ENCODE peak calls at places on chromosomes 2 and 18, in seven cellular contexts. L is GM23248, J is endothelial cell of umbilical vein, V is neuronal stem cell, H is neural progenitor cell, O is PC-3, X is adipocyte. S is an unnamed sample.

GRCh38 chr18:35376742-35377695 is at the start of gene ZNF396:
- DNase-seq in H (peak; percentile 82), J (peak; percentile 41), L (peak; percentile 80), O (peak; percentile 41), X (peak; percentile 91), V (peak; percentile 45), S (peak; percentile 89)

GRCh38 chr2:112985090-112985489 is 7.3 kb downstream of the IL36G start:
- DNase-seq in O (no peak), X (no peak), V (no peak), L (no peak), H (no peak), J (no peak), S (no peak)

GRCh38 chr2:37377187-37377532 is 32.7 kb downstream of the QPCT start:
- DNase-seq in O (peak; percentile 66), X (peak; percentile 52), H (no peak), V (no peak), J (no peak), L (peak; percentile 83), S (no peak)

GRCh38 chr2:164922119-164922518 is 33.2 kb downstream of the SLC38A11 start:
- DNase-seq in J (no peak), L (peak; percentile 30), X (no peak), O (no peak), V (no peak), H (no peak), S (no peak)

GRCh38 chr2:219402665-219403515 is 15.2 kb upstream of the DNPEP start:
- DNase-seq in H (peak; percentile 94), L (peak; percentile 95), O (peak; percentile 90), V (peak; percentile 75), X (peak; percentile 96), J (peak; percentile 64), S (peak; percentile 90)

GRCh38 chr2:2012505-2012904 is 268.2 kb upstream of the PXDN start:
- DNase-seq in L (no peak), J (no peak), O (no peak), V (no peak), X (no peak), H (no peak), S (no peak)

GRCh38 chr18:80109676-80110078 is 615 bp downstream of the ADNP2 start:
- DNase-seq in O (peak; percentile 25), V (peak; percentile 43), X (peak; percentile 79), J (peak; percentile 51), L (peak; percentile 73), H (peak; percentile 75), S (peak; percentile 76)

GRCh38 chr2:84057917-84058316 is 401.2 kb downstream of the SUCLG1 start:
- DNase-seq in X (no peak), O (no peak), H (no peak), J (no peak), L (no peak), V (no peak), S (peak; percentile 13)

GRCh38 chr2:203412555-203413331 is 84.5 kb downstream of the ABI2 start:
- DNase-seq in O (no peak), H (no peak), J (no peak), X (no peak), V (no peak), L (no peak), S (no peak)

GRCh38 chr2:160334028-160334729 is 134.1 kb upstream of the ITGB6 start:
- DNase-seq in O (peak; percentile 91), H (no peak), L (peak; percentile 91), X (peak; percentile 52), J (peak; percentile 75), V (no peak), S (no peak)

GRCh38 chr2:23384551-23385349 is at the start of gene KLHL29:
- DNase-seq in H (peak; percentile 83), X (peak; percentile 91), L (peak; percentile 90), J (peak; percentile 50), O (peak; percentile 74), V (no peak), S (peak; percentile 60)

GRCh38 chr18:23805898-23806297 is 116.6 kb downstream of the LAMA3 start:
- DNase-seq in H (no peak), L (peak; percentile 65), J (no peak), V (no peak), X (peak; percentile 15), O (peak; percentile 41), S (no peak)

GRCh38 chr2:134289225-134289624 is 35.4 kb downstream of the MGAT5 start:
- DNase-seq in O (no peak), L (no peak), J (no peak), X (no peak), H (no peak), V (no peak), S (no peak)

GRCh38 chr2:62306751-62307468 is 111.0 kb downstream of the B3GNT2 start:
- DNase-seq in X (peak; percentile 14), H (peak; percentile 59), J (peak; percentile 89), O (peak; percentile 95), L (no peak), V (no peak), S (peak; percentile 41)

GRCh38 chr2:62309081-62309464 is 113.2 kb downstream of the B3GNT2 start:
- DNase-seq in J (no peak), L (no peak), V (no peak), O (no peak), H (no peak), X (no peak), S (no peak)

GRCh38 chr2:62305421-62306176 is 109.7 kb downstream of the B3GNT2 start:
- DNase-seq in L (peak; percentile 16), O (no peak), X (no peak), H (no peak), J (peak; percentile 94), V (no peak), S (peak; percentile 65)

GRCh38 chr2:62307469-62308389 is 111.8 kb downstream of the B3GNT2 start:
- DNase-seq in X (no peak), V (no peak), J (no peak), O (peak; percentile 26), L (no peak), H (no peak), S (peak; percentile 76)

GRCh38 chr2:62309465-62310091 is 113.7 kb downstream of the B3GNT2 start:
- DNase-seq in X (no peak), H (no peak), O (no peak), J (peak; percentile 63), L (no peak), V (no peak), S (no peak)
- H3K9ac ChIP-seq in X (no peak overlapping the region), H (no peak overlapping the region), O (no peak overlapping the region), J (no peak overlapping the region), L (no peak overlapping the region), V (no peak overlapping the region), S (no peak overlapping the region)

GRCh38 chr2:86808315-86809161 is 17.8 kb upstream of the CD8A start:
- DNase-seq in H (peak; percentile 90), X (peak; percentile 85), V (peak; percentile 88), O (peak; percentile 92), L (peak; percentile 80), J (peak; percentile 79), S (peak; percentile 94)

GRCh38 chr2:86807462-86808275 is 17.0 kb upstream of the CD8A start:
- DNase-seq in H (peak; percentile 73), L (peak; percentile 33), J (peak; percentile 29), V (no peak), O (peak; percentile 79), X (peak; percentile 36), S (peak; percentile 81)

GRCh38 chr2:86809481-86810121 is 18.9 kb upstream of the CD8A start:
- DNase-seq in O (no peak), V (no peak), H (no peak), L (no peak), X (no peak), J (no peak), S (no peak)

GRCh38 chr2:86806059-86806857 is 15.5 kb upstream of the CD8A start:
- DNase-seq in X (no peak), O (no peak), V (no peak), L (no peak), J (no peak), H (no peak), S (no peak)

GRCh38 chr2:86807121-86807461 is 16.4 kb upstream of the CD8A start:
- DNase-seq in V (no peak), L (no peak), X (no peak), J (no peak), O (no peak), H (no peak), S (no peak)
- H3K9ac ChIP-seq in V (peak overlapping the region; percentile 85), L (no peak overlapping the region), X (no peak overlapping the region), J (no peak overlapping the region), O (peak overlapping the region; percentile 66), H (no peak overlapping the region), S (no peak overlapping the region)

GRCh38 chr2:108314586-108315296 is 26.0 kb downstream of the SULT1C2 start:
- DNase-seq in X (no peak), V (no peak), H (no peak), L (no peak), J (no peak), O (no peak), S (no peak)
- H3K9ac ChIP-seq in X (no peak overlapping the region), V (no peak overlapping the region), H (no peak overlapping the region), L (no peak overlapping the region), J (no peak overlapping the region), O (no peak overlapping the region), S (no peak overlapping the region)

GRCh38 chr18:57426187-57426586 is 9.0 kb upstream of the ONECUT2 start:
- DNase-seq in L (no peak), X (no peak), O (no peak), V (no peak), H (no peak), J (no peak), S (no peak)

GRCh38 chr18:57428221-57429150 is 6.7 kb upstream of the ONECUT2 start:
- DNase-seq in V (peak; percentile 23), H (peak; percentile 68), L (peak; percentile 13), J (no peak), X (no peak), O (no peak), S (peak; percentile 40)

GRCh38 chr18:57429607-57430165 is 5.5 kb upstream of the ONECUT2 start:
- DNase-seq in H (peak; percentile 83), O (no peak), L (no peak), V (peak; percentile 84), J (no peak), X (no peak), S (peak; percentile 18)

GRCh38 chr18:57425096-57425495 is 10.1 kb upstream of the ONECUT2 start:
- DNase-seq in L (no peak), V (no peak), O (no peak), X (no peak), H (no peak), J (no peak), S (no peak)

DNA sequence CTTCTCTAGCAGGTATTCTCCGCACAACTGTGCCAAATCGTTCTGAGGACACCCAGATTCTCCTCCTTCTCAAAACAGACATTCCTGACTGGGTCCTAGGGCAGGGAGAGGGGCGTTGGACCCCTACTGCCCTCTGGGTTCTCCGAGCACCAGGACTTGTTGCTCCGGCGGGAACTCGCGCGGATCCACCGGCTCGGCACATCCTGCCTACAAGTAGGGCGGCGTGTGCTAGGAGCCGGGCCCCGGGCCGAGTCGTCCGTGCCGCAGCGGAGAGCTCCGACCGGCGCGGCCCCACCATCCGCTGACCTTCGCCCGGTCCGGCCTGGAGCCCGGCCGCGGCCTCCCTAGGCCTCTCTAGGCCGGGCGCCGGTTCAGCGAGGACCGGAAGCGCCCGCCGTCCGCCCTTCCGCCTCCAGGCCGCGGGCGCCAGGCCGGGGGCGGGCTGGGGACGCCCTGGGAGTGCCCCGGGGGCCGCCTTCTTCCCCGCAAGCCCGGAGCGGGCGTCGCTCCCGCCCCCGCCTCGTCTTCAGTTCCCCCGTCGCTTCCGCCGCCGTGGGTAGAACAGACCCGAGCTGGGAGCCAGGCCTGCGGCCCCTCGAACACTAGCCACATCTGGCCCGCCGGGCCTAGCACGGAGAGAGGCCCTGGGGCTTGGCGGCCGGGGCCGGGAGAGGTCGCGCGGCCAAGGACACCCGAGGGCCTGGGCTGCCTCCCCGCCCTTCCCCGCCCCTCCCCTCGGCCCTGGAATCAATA is 7.6 kb upstream of the ONECUT2 start:
- DNase-seq in O (no peak), V (peak; percentile 47), H (peak; percentile 73), X (no peak), L (peak; percentile 4), J (no peak), S (peak; percentile 66)
- H3K9ac ChIP-seq in O (no peak overlapping the region), V (peak overlapping the region; percentile 50), H (no peak overlapping the region), X (no peak overlapping the region), L (no peak overlapping the region), J (no peak overlapping the region), S (peak overlapping the region; percentile 64)

S was measured in mesendoderm.